ENCODE peak calls at places on chromosomes 5 and 9, in nine cellular contexts. O is K562, Q is H1, K is A549, D is HepG2, J is endothelial cell of umbilical vein, P is HCT116, C is SK-N-SH, X is GM12878. T is an unnamed sample.

GRCh38 chr5:74530316-74530917 is 110.1 kb downstream of the ENC1 start:
- DNase-seq in K (no peak), O (no peak), Q (no peak), J (peak), C (no peak), X (no peak), D (no peak), P (no peak), T (no peak)

GRCh38 chr9:133642708-133643361 is 6.7 kb downstream of the DBH start:
- DNase-seq in P (no peak), D (no peak), Q (no peak), C (no peak), X (no peak), J (no peak), K (no peak), O (no peak), T (no peak)

GRCh38 chr9:116209406-116210116 is 56.0 kb downstream of the PAPPA start:
- DNase-seq in Q (no peak), K (no peak), J (no peak), O (no peak), C (no peak), D (no peak), X (no peak), P (no peak), T (no peak)

GRCh38 chr9:83707768-83708514 is at the start of gene UBQLN1:
- DNase-seq in C (peak), O (peak), P (peak), D (peak), K (peak), J (peak), Q (peak), X (peak), T (peak)

GRCh38 chr9:4077499-4078102 is 222.3 kb downstream of the GLIS3 start:
- DNase-seq in P (peak), X (no peak), D (peak), J (peak), Q (no peak), K (peak), C (peak), O (peak), T (peak)

GRCh38 chr5:11075010-11075860 is 314.2 kb upstream of the DAP start:
- DNase-seq in P (no peak), Q (no peak), K (no peak), C (peak), O (peak), J (no peak), X (no peak), D (no peak), T (peak)

GRCh38 chr5:139399501-139400121 is 4.3 kb downstream of the SPATA24 start:
- DNase-seq in C (no peak), K (no peak), X (peak), J (no peak), O (no peak), P (no peak), D (no peak), Q (no peak), T (no peak)

GRCh38 chr5:5158472-5158895 is 18.4 kb downstream of the ADAMTS16 start:
- DNase-seq in J (no peak), C (no peak), O (no peak), Q (no peak), X (no peak), K (no peak), P (no peak), D (no peak), T (no peak)

GRCh38 chr5:5456858-5457257 is 34.4 kb downstream of the ICE1 start:
- DNase-seq in O (no peak), X (no peak), P (no peak), C (no peak), J (no peak), D (no peak), K (no peak), Q (no peak), T (no peak)

GRCh38 chr5:138336952-138337684 is 948 bp upstream of the FAM53C start:
- DNase-seq in X (no peak), D (no peak), P (peak), J (no peak), K (peak), C (peak), Q (no peak), O (peak), T (peak)

GRCh38 chr5:61023131-61023530 is 78.1 kb downstream of the NDUFAF2 start:
- DNase-seq in J (no peak), C (no peak), P (no peak), X (no peak), O (no peak), Q (no peak), D (no peak), K (no peak), T (no peak)

GRCh38 chr9:35907732-35908483 is 1.4 kb upstream of the SPAAR start:
- DNase-seq in K (peak), C (peak), X (no peak), D (peak), P (peak), O (no peak), Q (peak), J (peak), T (no peak)

GRCh38 chr9:88628811-88629210 is 93.8 kb downstream of the NXNL2 start:
- DNase-seq in J (no peak), D (no peak), C (no peak), X (no peak), Q (no peak), K (no peak), O (no peak), P (no peak), T (no peak)

GRCh38 chr5:148268556-148268955 is at the start of gene SPINK13:
- DNase-seq in P (peak), X (no peak), K (no peak), D (peak), J (peak), Q (no peak), C (no peak), O (no peak), T (peak)

GRCh38 chr9:114506082-114506390 is 763 bp upstream of the WHRN start:
- DNase-seq in J (no peak), P (no peak), X (no peak), K (no peak), O (no peak), C (no peak), Q (no peak), D (no peak), T (no peak)
- H3K4me3 ChIP-seq in J (no peak), P (peak), X (peak), K (peak), O (peak), C (peak), Q (peak), D (peak), T (peak)

GRCh38 chr9:17739022-17739421 is 160.2 kb downstream of the SH3GL2 start:
- DNase-seq in J (no peak), C (no peak), Q (no peak), P (no peak), X (no peak), D (no peak), K (no peak), O (no peak), T (no peak)

GRCh38 chr9:17744786-17745185 is 165.9 kb downstream of the SH3GL2 start:
- DNase-seq in P (no peak), K (no peak), J (peak), D (no peak), C (no peak), Q (no peak), X (no peak), O (no peak), T (peak)

GRCh38 chr9:17742065-17742464 is 163.2 kb downstream of the SH3GL2 start:
- DNase-seq in O (no peak), C (no peak), P (no peak), D (no peak), Q (peak), J (no peak), K (no peak), X (no peak), T (no peak)
- TF ChIP-seq CTCF in O (no peak), C (peak), P (no peak), D (no peak), Q (peak), J (no peak), K (no peak), X (no peak), T (no peak)

GRCh38 chr9:95810133-95810532 is 65.4 kb upstream of the ERCC6L2 start:
- DNase-seq in K (no peak), X (no peak), C (no peak), J (no peak), O (no peak), P (no peak), D (no peak), Q (no peak), T (no peak)

GRCh38 chr9:95809686-95810085 is 65.8 kb upstream of the ERCC6L2 start:
- DNase-seq in K (no peak), D (no peak), O (no peak), Q (no peak), J (no peak), C (no peak), X (no peak), P (no peak), T (no peak)

GRCh38 chr9:95810814-95811213 is 64.7 kb upstream of the ERCC6L2 start:
- DNase-seq in O (no peak), D (no peak), X (no peak), J (no peak), P (no peak), C (no peak), Q (no peak), K (no peak), T (no peak)

GRCh38 chr9:95808001-95808400 is 67.5 kb upstream of the ERCC6L2 start:
- DNase-seq in Q (no peak), O (no peak), C (no peak), X (no peak), K (no peak), P (no peak), J (peak), D (no peak), T (no peak)

GRCh38 chr9:95807326-95807947 is 68.1 kb upstream of the ERCC6L2 start:
- DNase-seq in X (no peak), J (peak), D (peak), K (no peak), P (no peak), Q (no peak), O (no peak), C (no peak), T (no peak)
- TF ChIP-seq MAX in X (no peak), J (no peak), D (no peak), K (no peak), P (no peak), Q (no peak), O (no peak), C (no peak), T (no peak)

GRCh38 chr9:126149661-126150060 is 177.0 kb upstream of the MVB12B start:
- DNase-seq in P (no peak), O (no peak), X (no peak), Q (no peak), C (peak), K (no peak), J (no peak), D (peak), T (no peak)
- H3K4me3 ChIP-seq in P (no peak), O (no peak), X (no peak), Q (no peak), C (no peak), K (no peak), J (no peak), D (no peak), T (no peak)